ENCODE peak calls at places on chromosomes 13 and 19, in six cellular contexts. One of them, this sample, is unnamed.

GRCh38 chr13:73938375-73939070 is 195.7 kb downstream of the KLF12 start:
- DNase-seq in dorsolateral prefrontal cortex: no peak
- DNase-seq in DND-41: no peak
- DNase-seq in fibroblast of lung: peak; percentile 95
- DNase-seq in brain microvascular endothelial cell: peak; percentile 84
- DNase-seq in HCT116: peak; percentile 18
- DNase-seq in this sample: no peak

GRCh38 chr13:109938255-109938936 is 152.0 kb upstream of the IRS2 start:
- DNase-seq in DND-41: no peak
- DNase-seq in brain microvascular endothelial cell: peak; percentile 45
- DNase-seq in dorsolateral prefrontal cortex: no peak
- DNase-seq in fibroblast of lung: peak; percentile 87
- DNase-seq in HCT116: no peak
- DNase-seq in this sample: no peak

GRCh38 chr19:17541184-17541759 is 14.2 kb upstream of the COLGALT1 start:
- DNase-seq in dorsolateral prefrontal cortex: no peak
- DNase-seq in HCT116: no peak
- DNase-seq in brain microvascular endothelial cell: no peak
- DNase-seq in DND-41: no peak
- DNase-seq in fibroblast of lung: no peak
- DNase-seq in this sample: no peak

GRCh38 chr13:28964052-28964451 is 143.9 kb downstream of the MTUS2 start:
- DNase-seq in brain microvascular endothelial cell: no peak
- DNase-seq in DND-41: no peak
- DNase-seq in fibroblast of lung: no peak
- DNase-seq in dorsolateral prefrontal cortex: no peak
- DNase-seq in HCT116: no peak
- DNase-seq in this sample: no peak

GRCh38 chr13:51803018-51803417 is 945 bp downstream of the DHRS12 start:
- DNase-seq in dorsolateral prefrontal cortex: no peak
- DNase-seq in DND-41: peak; percentile 17
- DNase-seq in brain microvascular endothelial cell: no peak
- DNase-seq in fibroblast of lung: no peak
- DNase-seq in HCT116: no peak
- DNase-seq in this sample: no peak

GRCh38 chr19:19514881-19515763 is at the start of gene TSSK6:
- DNase-seq in fibroblast of lung: no peak
- DNase-seq in brain microvascular endothelial cell: no peak
- DNase-seq in DND-41: no peak
- DNase-seq in dorsolateral prefrontal cortex: no peak
- DNase-seq in HCT116: no peak
- DNase-seq in this sample: no peak

GRCh38 chr19:18156841-18157464 is 4.0 kb downstream of the PIK3R2 start:
- DNase-seq in dorsolateral prefrontal cortex: peak; percentile 66
- DNase-seq in HCT116: peak; percentile 48
- DNase-seq in brain microvascular endothelial cell: peak; percentile 77
- DNase-seq in DND-41: no peak
- DNase-seq in fibroblast of lung: peak; percentile 82
- DNase-seq in this sample: no peak

GRCh38 chr13:102930566-102930965 is 84.7 kb downstream of the ERCC5 start:
- DNase-seq in dorsolateral prefrontal cortex: no peak
- DNase-seq in fibroblast of lung: no peak
- DNase-seq in HCT116: no peak
- DNase-seq in DND-41: no peak
- DNase-seq in brain microvascular endothelial cell: no peak
- DNase-seq in this sample: no peak

GRCh38 chr13:111893071-111893606 is 173.8 kb upstream of the SOX1 start:
- DNase-seq in DND-41: no peak
- DNase-seq in dorsolateral prefrontal cortex: peak; percentile 32
- DNase-seq in HCT116: no peak
- DNase-seq in fibroblast of lung: no peak
- DNase-seq in brain microvascular endothelial cell: peak; percentile 35
- DNase-seq in this sample: no peak

GRCh38 chr19:17965370-17966114 is 1.4 kb upstream of the KCNN1 start:
- DNase-seq in DND-41: no peak
- DNase-seq in dorsolateral prefrontal cortex: no peak
- DNase-seq in fibroblast of lung: no peak
- DNase-seq in brain microvascular endothelial cell: no peak
- DNase-seq in HCT116: no peak
- DNase-seq in this sample: no peak

GRCh38 chr13:95115525-95115924 is 185.7 kb downstream of the ABCC4 start:
- DNase-seq in dorsolateral prefrontal cortex: no peak
- DNase-seq in brain microvascular endothelial cell: peak; percentile 24
- DNase-seq in DND-41: no peak
- DNase-seq in fibroblast of lung: peak; percentile 61
- DNase-seq in HCT116: no peak
- DNase-seq in this sample: no peak

GRCh38 chr19:2549701-2550191 is 73.8 kb downstream of the GADD45B start:
- DNase-seq in HCT116: no peak
- DNase-seq in brain microvascular endothelial cell: peak; percentile 88
- DNase-seq in dorsolateral prefrontal cortex: peak; percentile 87
- DNase-seq in DND-41: no peak
- DNase-seq in fibroblast of lung: peak; percentile 98
- DNase-seq in this sample: no peak

GRCh38 chr19:40321076-40321475 is 27.1 kb downstream of the C19orf47 start:
- DNase-seq in brain microvascular endothelial cell: no peak
- DNase-seq in DND-41: no peak
- DNase-seq in fibroblast of lung: no peak
- DNase-seq in dorsolateral prefrontal cortex: no peak
- DNase-seq in HCT116: no peak
- DNase-seq in this sample: no peak

GRCh38 chr13:50526771-50527567 is 316.5 kb downstream of the DLEU7 start:
- DNase-seq in fibroblast of lung: no peak
- DNase-seq in brain microvascular endothelial cell: no peak
- DNase-seq in DND-41: peak; percentile 60
- DNase-seq in HCT116: no peak
- DNase-seq in dorsolateral prefrontal cortex: no peak
- DNase-seq in this sample: no peak

GRCh38 chr19:35318679-35319448 is 10.1 kb upstream of the CD22 start:
- DNase-seq in DND-41: no peak
- DNase-seq in HCT116: peak; percentile 93
- DNase-seq in brain microvascular endothelial cell: peak; percentile 49
- DNase-seq in fibroblast of lung: peak; percentile 29
- DNase-seq in dorsolateral prefrontal cortex: peak; percentile 88
- DNase-seq in this sample: no peak

GRCh38 chr19:35404879-35405622 is 34.2 kb downstream of the GPR42 start:
- DNase-seq in brain microvascular endothelial cell: peak; percentile 81
- DNase-seq in HCT116: no peak
- DNase-seq in DND-41: no peak
- DNase-seq in dorsolateral prefrontal cortex: peak; percentile 57
- DNase-seq in fibroblast of lung: peak; percentile 85
- DNase-seq in this sample: no peak

GRCh38 chr19:56983804-56984203 is 136.0 kb upstream of the USP29 start:
- DNase-seq in fibroblast of lung: no peak
- DNase-seq in DND-41: no peak
- DNase-seq in HCT116: no peak
- DNase-seq in brain microvascular endothelial cell: no peak
- DNase-seq in dorsolateral prefrontal cortex: no peak
- DNase-seq in this sample: no peak

GRCh38 chr19:14023404-14024235 is 4.3 kb upstream of the RLN3 start:
- DNase-seq in dorsolateral prefrontal cortex: no peak
- DNase-seq in HCT116: no peak
- DNase-seq in brain microvascular endothelial cell: peak; percentile 39
- DNase-seq in DND-41: no peak
- DNase-seq in fibroblast of lung: peak; percentile 54
- DNase-seq in this sample: no peak

GRCh38 chr13:43339843-43340550 is 316.6 kb downstream of the DNAJC15 start:
- DNase-seq in DND-41: no peak
- DNase-seq in brain microvascular endothelial cell: no peak
- DNase-seq in HCT116: no peak
- DNase-seq in fibroblast of lung: no peak
- DNase-seq in dorsolateral prefrontal cortex: no peak
- DNase-seq in this sample: no peak

GRCh38 chr13:76879211-76879875 is 6.9 kb downstream of the KCTD12 start:
- DNase-seq in dorsolateral prefrontal cortex: no peak
- DNase-seq in DND-41: peak; percentile 63
- DNase-seq in brain microvascular endothelial cell: peak; percentile 85
- DNase-seq in fibroblast of lung: peak; percentile 71
- DNase-seq in HCT116: no peak
- DNase-seq in this sample: peak; percentile 32

GRCh38 chr19:628168-628567 is 5.2 kb downstream of the POLRMT start:
- DNase-seq in fibroblast of lung: no peak
- DNase-seq in DND-41: peak; percentile 40
- DNase-seq in dorsolateral prefrontal cortex: no peak
- DNase-seq in brain microvascular endothelial cell: no peak
- DNase-seq in HCT116: no peak
- DNase-seq in this sample: no peak

GRCh38 chr19:633068-633785 is at the start of gene POLRMT:
- DNase-seq in brain microvascular endothelial cell: peak; percentile 97
- DNase-seq in dorsolateral prefrontal cortex: peak; percentile 97
- DNase-seq in fibroblast of lung: peak; percentile 96
- DNase-seq in DND-41: peak; percentile 98
- DNase-seq in HCT116: peak; percentile 95
- DNase-seq in this sample: peak; percentile 95

GRCh38 chr19:632228-633067 is 889 bp downstream of the POLRMT start:
- DNase-seq in fibroblast of lung: peak; percentile 62
- DNase-seq in dorsolateral prefrontal cortex: no peak
- DNase-seq in brain microvascular endothelial cell: peak; percentile 75
- DNase-seq in DND-41: peak; percentile 60
- DNase-seq in HCT116: no peak
- DNase-seq in this sample: no peak

GRCh38 chr19:633786-634639 is 676 bp upstream of the POLRMT start:
- DNase-seq in fibroblast of lung: no peak
- DNase-seq in dorsolateral prefrontal cortex: no peak
- DNase-seq in DND-41: no peak
- DNase-seq in HCT116: no peak
- DNase-seq in brain microvascular endothelial cell: no peak
- DNase-seq in this sample: no peak

DNA sequence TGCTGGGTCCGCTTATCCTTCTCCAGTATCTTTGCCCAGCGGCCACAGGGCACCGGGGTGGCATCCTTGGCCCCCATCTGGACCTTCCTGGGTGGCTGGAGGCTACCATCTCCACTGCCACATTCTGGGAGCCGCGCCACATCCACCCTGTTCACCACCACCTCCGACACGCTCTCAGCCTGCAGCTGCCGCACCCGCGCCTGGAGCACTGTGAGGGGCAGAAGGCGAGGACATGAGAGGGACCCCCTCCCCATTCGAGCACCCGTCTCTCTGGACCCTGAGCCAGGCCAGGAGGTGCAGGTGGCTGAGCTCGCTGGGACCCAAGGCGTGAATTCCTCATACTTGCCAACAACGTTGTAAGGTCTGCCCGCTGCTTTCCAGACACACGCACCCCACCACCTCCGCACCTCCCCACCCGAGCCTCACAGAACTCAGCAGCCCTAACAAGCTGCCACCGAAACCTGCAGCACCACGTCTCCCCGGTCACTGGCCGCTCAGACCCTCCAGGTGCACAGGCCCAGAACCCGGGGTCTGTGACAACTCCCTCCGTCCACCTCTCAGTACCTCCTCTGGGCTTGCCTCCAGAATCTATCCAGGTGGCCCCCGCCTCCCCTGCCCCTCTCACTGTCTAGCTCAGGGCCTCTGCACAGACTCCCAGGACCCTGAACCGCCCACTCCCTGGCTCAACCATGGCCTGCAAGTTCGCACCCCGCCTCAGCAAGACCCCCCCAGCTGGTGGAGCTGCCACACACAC is 3.2 kb downstream of the POLRMT start:
- DNase-seq in fibroblast of lung: no peak
- DNase-seq in brain microvascular endothelial cell: no peak
- DNase-seq in HCT116: no peak
- DNase-seq in DND-41: no peak
- DNase-seq in dorsolateral prefrontal cortex: no peak
- DNase-seq in this sample: no peak
- TF ChIP-seq CTCF in fibroblast of lung: no peak
- TF ChIP-seq CTCF in brain microvascular endothelial cell: no peak
- TF ChIP-seq CTCF in HCT116: no peak
- TF ChIP-seq CTCF in DND-41: no peak
- TF ChIP-seq CTCF in dorsolateral prefrontal cortex: no peak
- TF ChIP-seq CTCF in this sample: no peak

DNA sequence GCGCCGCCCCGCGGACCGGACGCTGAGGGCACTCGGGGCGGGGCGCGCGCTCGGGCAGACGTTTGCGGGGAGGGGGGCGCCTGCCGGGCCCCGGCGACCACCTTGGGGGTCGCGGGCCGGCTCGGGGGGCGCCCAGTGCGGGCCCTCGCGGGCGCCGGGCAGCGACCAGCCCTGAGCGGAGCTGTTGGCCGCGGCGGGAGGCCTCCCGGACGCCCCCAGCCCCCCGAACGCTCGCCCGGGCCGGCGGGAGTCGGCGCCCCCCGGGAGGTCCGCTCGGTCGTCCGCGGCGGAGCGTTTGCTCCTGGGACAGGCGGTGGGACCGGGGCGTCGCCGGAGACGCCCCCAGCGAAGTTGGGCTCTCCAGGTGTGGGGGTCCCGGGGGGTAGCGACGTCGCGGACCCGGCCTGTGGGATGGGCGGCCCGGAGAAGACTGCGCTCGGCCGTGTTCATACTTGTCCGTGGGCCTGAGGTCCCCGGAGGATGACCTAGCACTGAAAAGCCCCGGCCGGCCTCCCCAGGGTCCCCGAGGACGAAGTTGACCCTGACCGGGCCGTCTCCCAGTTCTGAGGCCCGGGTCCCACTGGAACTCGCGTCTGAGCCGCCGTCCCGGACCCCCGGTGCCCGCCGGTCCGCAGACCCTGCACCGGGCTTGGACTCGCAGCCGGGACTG is 620 bp downstream of the STK11 start:
- DNase-seq in HCT116: no peak
- DNase-seq in DND-41: no peak
- DNase-seq in dorsolateral prefrontal cortex: no peak
- DNase-seq in brain microvascular endothelial cell: no peak
- DNase-seq in fibroblast of lung: no peak
- DNase-seq in this sample: no peak
- H3K27me3 ChIP-seq in HCT116: no peaks in the 10 kb centered on the region
- H3K27me3 ChIP-seq in DND-41: no peaks in the 10 kb centered on the region
- H3K27me3 ChIP-seq in dorsolateral prefrontal cortex: no peaks in the 10 kb centered on the region
- H3K27me3 ChIP-seq in brain microvascular endothelial cell: no peaks in the 10 kb centered on the region
- H3K27me3 ChIP-seq in fibroblast of lung: no peaks in the 10 kb centered on the region
- H3K27me3 ChIP-seq in this sample: no peaks in the 10 kb centered on the region

DNA sequence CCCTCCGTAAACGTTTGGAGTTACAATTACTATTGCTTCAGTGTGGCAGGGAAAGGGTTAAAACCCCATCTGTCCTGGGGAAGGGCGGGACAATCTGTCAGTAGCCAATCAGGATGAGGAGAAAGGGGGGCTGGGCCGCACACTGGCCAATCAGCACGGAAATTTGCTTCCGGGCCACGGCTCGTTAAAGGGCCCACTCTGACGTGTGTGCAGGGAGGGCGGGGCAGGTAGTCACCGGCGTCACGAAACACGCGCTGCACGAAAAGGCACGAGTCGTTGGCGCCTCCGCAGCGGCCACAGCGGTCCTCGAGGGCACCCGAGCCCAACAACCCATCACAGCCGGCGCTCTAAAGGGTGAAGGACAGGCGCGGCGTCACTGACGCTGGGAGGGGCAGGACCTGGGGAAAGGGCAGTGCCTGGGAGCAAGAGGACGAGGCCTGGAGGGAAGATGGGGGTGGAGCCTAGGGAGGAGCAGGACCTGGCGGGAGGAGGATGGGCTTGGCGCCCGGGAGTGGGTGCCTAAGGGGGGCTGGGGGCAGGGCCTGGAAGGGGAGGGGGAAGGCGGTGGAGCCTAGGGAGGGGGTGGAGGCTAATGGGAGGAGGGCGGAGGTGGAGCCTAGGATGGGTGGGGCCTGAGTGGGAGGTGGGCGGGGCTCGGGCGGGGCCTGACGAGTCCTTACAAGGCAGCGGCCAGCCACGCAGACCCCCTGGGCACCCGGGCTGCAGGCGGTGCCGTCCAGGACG is 4.9 kb downstream of the ADAMTSL5 start:
- DNase-seq in dorsolateral prefrontal cortex: peak; percentile 95
- DNase-seq in brain microvascular endothelial cell: peak; percentile 95
- DNase-seq in DND-41: peak; percentile 92
- DNase-seq in fibroblast of lung: peak; percentile 93
- DNase-seq in HCT116: peak; percentile 94
- DNase-seq in this sample: peak; percentile 91
- H3K27ac ChIP-seq in dorsolateral prefrontal cortex: peak overlapping the region; percentile 63
- H3K27ac ChIP-seq in brain microvascular endothelial cell: peak overlapping the region; percentile 84
- H3K27ac ChIP-seq in DND-41: no peak overlapping the region
- H3K27ac ChIP-seq in fibroblast of lung: peak overlapping the region; percentile 82
- H3K27ac ChIP-seq in HCT116: peak overlapping the region; percentile 96
- H3K27ac ChIP-seq in this sample: no peak overlapping the region

GRCh38 chr13:39684531-39685137 is 29.2 kb downstream of the COG6 start:
- DNase-seq in brain microvascular endothelial cell: no peak
- DNase-seq in fibroblast of lung: peak; percentile 56
- DNase-seq in DND-41: no peak
- DNase-seq in dorsolateral prefrontal cortex: no peak
- DNase-seq in HCT116: peak; percentile 15
- DNase-seq in this sample: no peak
- TF ChIP-seq CTCF in brain microvascular endothelial cell: no peak
- TF ChIP-seq CTCF in fibroblast of lung: no peak
- TF ChIP-seq CTCF in DND-41: peak; percentile 60
- TF ChIP-seq CTCF in dorsolateral prefrontal cortex: peak; percentile 43
- TF ChIP-seq CTCF in HCT116: peak; percentile 45
- TF ChIP-seq CTCF in this sample: peak; percentile 71

This sample was measured in CD4-positive, alpha-beta T cell.